ENCODE peak calls at places on chromosomes 11 and 22, in seven cellular contexts. One of them, this sample, is unnamed.

GRCh38 chr22:39985383-39986045 is 9.2 kb upstream of the FAM83F start:
- DNase-seq in AG08396: no peak
- DNase-seq in hippocampal formation: no peak
- DNase-seq in NCI-H524: no peak
- DNase-seq in foreskin fibroblast: no peak
- DNase-seq in iris pigment epithelial cell: no peak
- DNase-seq in GM10248: no peak
- DNase-seq in this sample: no peak

GRCh38 chr22:30744224-30744623 is 49.5 kb downstream of the OSBP2 start:
- DNase-seq in foreskin fibroblast: no peak
- DNase-seq in GM10248: no peak
- DNase-seq in NCI-H524: no peak
- DNase-seq in AG08396: no peak
- DNase-seq in hippocampal formation: no peak
- DNase-seq in iris pigment epithelial cell: no peak
- DNase-seq in this sample: no peak

GRCh38 chr22:44895296-44896055 is 114.3 kb downstream of the PHF21B start:
- DNase-seq in foreskin fibroblast: no peak
- DNase-seq in AG08396: no peak
- DNase-seq in NCI-H524: no peak
- DNase-seq in hippocampal formation: no peak
- DNase-seq in iris pigment epithelial cell: no peak
- DNase-seq in GM10248: no peak
- DNase-seq in this sample: no peak

GRCh38 chr22:25420925-25421904 is 143.3 kb upstream of the GRK3 start:
- DNase-seq in AG08396: no peak
- DNase-seq in NCI-H524: peak; percentile 9
- DNase-seq in GM10248: peak; percentile 39
- DNase-seq in foreskin fibroblast: no peak
- DNase-seq in iris pigment epithelial cell: no peak
- DNase-seq in hippocampal formation: no peak
- DNase-seq in this sample: no peak

GRCh38 chr11:64384981-64385952 is 26.3 kb downstream of the RPS6KA4 start:
- DNase-seq in foreskin fibroblast: no peak
- DNase-seq in iris pigment epithelial cell: no peak
- DNase-seq in AG08396: no peak
- DNase-seq in NCI-H524: peak; percentile 15
- DNase-seq in GM10248: no peak
- DNase-seq in hippocampal formation: no peak
- DNase-seq in this sample: peak; percentile 28

GRCh38 chr22:31139866-31140716 is at the start of gene PLA2G3:
- DNase-seq in foreskin fibroblast: peak; percentile 41
- DNase-seq in iris pigment epithelial cell: peak; percentile 78
- DNase-seq in hippocampal formation: no peak
- DNase-seq in AG08396: peak; percentile 72
- DNase-seq in GM10248: no peak
- DNase-seq in NCI-H524: peak; percentile 85
- DNase-seq in this sample: no peak

GRCh38 chr22:41508770-41509170 is 35.5 kb downstream of the POLR3H start:
- DNase-seq in GM10248: no peak
- DNase-seq in hippocampal formation: peak; percentile 70
- DNase-seq in iris pigment epithelial cell: no peak
- DNase-seq in NCI-H524: no peak
- DNase-seq in foreskin fibroblast: no peak
- DNase-seq in AG08396: no peak
- DNase-seq in this sample: no peak

GRCh38 chr11:69321877-69322350 is 28.0 kb downstream of the MYEOV start:
- DNase-seq in AG08396: peak; percentile 82
- DNase-seq in hippocampal formation: no peak
- DNase-seq in iris pigment epithelial cell: peak; percentile 65
- DNase-seq in NCI-H524: no peak
- DNase-seq in foreskin fibroblast: peak; percentile 95
- DNase-seq in GM10248: no peak
- DNase-seq in this sample: peak; percentile 98

GRCh38 chr11:77418981-77419592 is 54.8 kb downstream of the PAK1 start:
- DNase-seq in iris pigment epithelial cell: peak; percentile 43
- DNase-seq in GM10248: no peak
- DNase-seq in foreskin fibroblast: no peak
- DNase-seq in hippocampal formation: no peak
- DNase-seq in AG08396: no peak
- DNase-seq in NCI-H524: no peak
- DNase-seq in this sample: no peak

GRCh38 chr11:86800076-86800955 is at the start of gene PRSS23:
- DNase-seq in NCI-H524: peak; percentile 17
- DNase-seq in iris pigment epithelial cell: peak; percentile 64
- DNase-seq in foreskin fibroblast: peak; percentile 75
- DNase-seq in hippocampal formation: no peak
- DNase-seq in AG08396: peak; percentile 89
- DNase-seq in GM10248: peak; percentile 24
- DNase-seq in this sample: peak; percentile 79

GRCh38 chr11:35114901-35115687 is 23.9 kb upstream of the CD44 start:
- DNase-seq in hippocampal formation: no peak
- DNase-seq in AG08396: no peak
- DNase-seq in GM10248: peak; percentile 45
- DNase-seq in iris pigment epithelial cell: no peak
- DNase-seq in foreskin fibroblast: no peak
- DNase-seq in NCI-H524: no peak
- DNase-seq in this sample: no peak

GRCh38 chr11:14029971-14030531 is 67.5 kb downstream of the SPON1 start:
- DNase-seq in GM10248: no peak
- DNase-seq in AG08396: peak; percentile 39
- DNase-seq in hippocampal formation: no peak
- DNase-seq in NCI-H524: peak; percentile 17
- DNase-seq in foreskin fibroblast: peak; percentile 70
- DNase-seq in iris pigment epithelial cell: peak; percentile 47
- DNase-seq in this sample: no peak

GRCh38 chr22:45340323-45340722 is 30.6 kb downstream of the FAM118A start:
- DNase-seq in foreskin fibroblast: no peak
- DNase-seq in hippocampal formation: no peak
- DNase-seq in GM10248: no peak
- DNase-seq in NCI-H524: no peak
- DNase-seq in iris pigment epithelial cell: no peak
- DNase-seq in AG08396: no peak
- DNase-seq in this sample: no peak

GRCh38 chr11:36333897-36334296 is 37.8 kb downstream of the PRR5L start:
- DNase-seq in iris pigment epithelial cell: peak; percentile 74
- DNase-seq in foreskin fibroblast: no peak
- DNase-seq in AG08396: peak; percentile 16
- DNase-seq in NCI-H524: peak; percentile 22
- DNase-seq in hippocampal formation: no peak
- DNase-seq in GM10248: no peak
- DNase-seq in this sample: peak; percentile 72

GRCh38 chr11:113850188-113850587 is 25.2 kb downstream of the USP28 start:
- DNase-seq in AG08396: no peak
- DNase-seq in GM10248: no peak
- DNase-seq in foreskin fibroblast: no peak
- DNase-seq in iris pigment epithelial cell: no peak
- DNase-seq in NCI-H524: no peak
- DNase-seq in hippocampal formation: no peak
- DNase-seq in this sample: no peak

GRCh38 chr11:117905524-117905923 is 23.7 kb downstream of the TMPRSS13 start:
- DNase-seq in hippocampal formation: no peak
- DNase-seq in GM10248: no peak
- DNase-seq in NCI-H524: no peak
- DNase-seq in foreskin fibroblast: no peak
- DNase-seq in iris pigment epithelial cell: no peak
- DNase-seq in AG08396: no peak
- DNase-seq in this sample: no peak

GRCh38 chr11:123745764-123746451 is 4.4 kb upstream of the ZNF202 start:
- DNase-seq in hippocampal formation: no peak
- DNase-seq in iris pigment epithelial cell: no peak
- DNase-seq in GM10248: no peak
- DNase-seq in AG08396: no peak
- DNase-seq in foreskin fibroblast: no peak
- DNase-seq in NCI-H524: no peak
- DNase-seq in this sample: no peak

GRCh38 chr22:33038131-33038772 is 19.9 kb downstream of the SYN3 start:
- DNase-seq in AG08396: no peak
- DNase-seq in GM10248: no peak
- DNase-seq in iris pigment epithelial cell: peak; percentile 10
- DNase-seq in foreskin fibroblast: peak; percentile 3
- DNase-seq in hippocampal formation: peak; percentile 12
- DNase-seq in NCI-H524: no peak
- DNase-seq in this sample: no peak

GRCh38 chr22:30881361-30882180 is 87.0 kb downstream of the MORC2 start:
- DNase-seq in NCI-H524: no peak
- DNase-seq in foreskin fibroblast: no peak
- DNase-seq in AG08396: no peak
- DNase-seq in iris pigment epithelial cell: no peak
- DNase-seq in GM10248: no peak
- DNase-seq in hippocampal formation: no peak
- DNase-seq in this sample: no peak

GRCh38 chr11:44300881-44301855 is 8.8 kb downstream of the ALX4 start:
- DNase-seq in NCI-H524: no peak
- DNase-seq in iris pigment epithelial cell: peak; percentile 42
- DNase-seq in GM10248: no peak
- DNase-seq in hippocampal formation: no peak
- DNase-seq in AG08396: no peak
- DNase-seq in foreskin fibroblast: no peak
- DNase-seq in this sample: peak; percentile 62

GRCh38 chr11:25319068-25319467 is 822.2 kb downstream of the LUZP2 start:
- DNase-seq in NCI-H524: no peak
- DNase-seq in foreskin fibroblast: no peak
- DNase-seq in iris pigment epithelial cell: no peak
- DNase-seq in AG08396: no peak
- DNase-seq in hippocampal formation: no peak
- DNase-seq in GM10248: no peak
- DNase-seq in this sample: peak; percentile 49

GRCh38 chr11:2129699-2130366 is 9.4 kb downstream of the IGF2 start:
- DNase-seq in iris pigment epithelial cell: no peak
- DNase-seq in foreskin fibroblast: no peak
- DNase-seq in hippocampal formation: no peak
- DNase-seq in AG08396: no peak
- DNase-seq in GM10248: no peak
- DNase-seq in NCI-H524: no peak
- DNase-seq in this sample: no peak

GRCh38 chr11:9138133-9138453 is 46.7 kb upstream of the SCUBE2 start:
- DNase-seq in foreskin fibroblast: no peak
- DNase-seq in NCI-H524: no peak
- DNase-seq in GM10248: no peak
- DNase-seq in iris pigment epithelial cell: no peak
- DNase-seq in AG08396: no peak
- DNase-seq in hippocampal formation: no peak
- DNase-seq in this sample: no peak

GRCh38 chr11:126061707-126062678 is 673 bp downstream of the CDON start:
- DNase-seq in AG08396: peak; percentile 48
- DNase-seq in iris pigment epithelial cell: peak; percentile 8
- DNase-seq in foreskin fibroblast: peak; percentile 8
- DNase-seq in hippocampal formation: no peak
- DNase-seq in GM10248: peak; percentile 23
- DNase-seq in NCI-H524: peak; percentile 45
- DNase-seq in this sample: peak; percentile 40

GRCh38 chr22:48804811-48805301 is 1022.8 kb downstream of the BRD1 start:
- DNase-seq in iris pigment epithelial cell: no peak
- DNase-seq in GM10248: no peak
- DNase-seq in hippocampal formation: no peak
- DNase-seq in NCI-H524: no peak
- DNase-seq in foreskin fibroblast: no peak
- DNase-seq in AG08396: no peak
- DNase-seq in this sample: no peak

GRCh38 chr11:111429066-111429506 is 50.0 kb upstream of the POU2AF1 start:
- DNase-seq in hippocampal formation: no peak
- DNase-seq in NCI-H524: no peak
- DNase-seq in foreskin fibroblast: peak; percentile 39
- DNase-seq in iris pigment epithelial cell: peak; percentile 70
- DNase-seq in GM10248: peak; percentile 58
- DNase-seq in AG08396: peak; percentile 30
- DNase-seq in this sample: peak; percentile 59

GRCh38 chr22:31753634-31754471 is at the start of gene DEPDC5:
- DNase-seq in GM10248: peak; percentile 98
- DNase-seq in hippocampal formation: peak; percentile 89
- DNase-seq in iris pigment epithelial cell: peak; percentile 90
- DNase-seq in AG08396: peak; percentile 98
- DNase-seq in NCI-H524: peak; percentile 96
- DNase-seq in foreskin fibroblast: peak; percentile 93
- DNase-seq in this sample: peak; percentile 95

GRCh38 chr11:128490092-128490491 is 97.3 kb downstream of the ETS1 start:
- DNase-seq in GM10248: no peak
- DNase-seq in NCI-H524: no peak
- DNase-seq in foreskin fibroblast: no peak
- DNase-seq in iris pigment epithelial cell: no peak
- DNase-seq in AG08396: no peak
- DNase-seq in hippocampal formation: no peak
- DNase-seq in this sample: no peak

GRCh38 chr11:62273789-62274275 is 3.9 kb downstream of the SCGB2A2 start:
- DNase-seq in NCI-H524: no peak
- DNase-seq in foreskin fibroblast: no peak
- DNase-seq in AG08396: no peak
- DNase-seq in GM10248: no peak
- DNase-seq in iris pigment epithelial cell: no peak
- DNase-seq in hippocampal formation: no peak
- DNase-seq in this sample: no peak

GRCh38 chr11:69540118-69541000 is 58.9 kb downstream of the LINC01488 start:
- DNase-seq in hippocampal formation: peak; percentile 62
- DNase-seq in foreskin fibroblast: no peak
- DNase-seq in AG08396: no peak
- DNase-seq in GM10248: no peak
- DNase-seq in iris pigment epithelial cell: no peak
- DNase-seq in NCI-H524: no peak
- DNase-seq in this sample: no peak

GRCh38 chr11:84316866-84317560 is 1030.8 kb upstream of the CCDC90B start:
- DNase-seq in GM10248: no peak
- DNase-seq in hippocampal formation: peak; percentile 84
- DNase-seq in AG08396: peak; percentile 45
- DNase-seq in NCI-H524: no peak
- DNase-seq in foreskin fibroblast: no peak
- DNase-seq in iris pigment epithelial cell: peak; percentile 73
- DNase-seq in this sample: no peak

GRCh38 chr11:69136471-69136870 is 19.3 kb upstream of the SMIM38 start:
- DNase-seq in iris pigment epithelial cell: no peak
- DNase-seq in NCI-H524: no peak
- DNase-seq in hippocampal formation: no peak
- DNase-seq in GM10248: no peak
- DNase-seq in foreskin fibroblast: no peak
- DNase-seq in AG08396: no peak
- DNase-seq in this sample: no peak

GRCh38 chr22:42330953-42331525 is 60.6 kb upstream of the TCF20 start:
- DNase-seq in GM10248: no peak
- DNase-seq in hippocampal formation: no peak
- DNase-seq in NCI-H524: peak; percentile 72
- DNase-seq in foreskin fibroblast: peak; percentile 9
- DNase-seq in iris pigment epithelial cell: no peak
- DNase-seq in AG08396: no peak
- DNase-seq in this sample: no peak

This sample was measured in ELR.